ENCODE peak calls at places on chromosomes 16 and 17, in four cellular contexts. W, I, F and A are unnamed samples.

GRCh38 chr16:67719778-67720144 is 645 bp upstream of the GFOD2 start:
- DNase-seq in W (peak), I (peak), F (no peak), A (no peak)

GRCh38 chr16:81112453-81112852 is 16.3 kb upstream of the GCSH start:
- DNase-seq in W (no peak), I (no peak), F (no peak), A (no peak)

GRCh38 chr16:88558457-88559442 is 11.5 kb upstream of the ZC3H18 start:
- DNase-seq in W (peak), I (no peak), F (no peak), A (no peak)

GRCh38 chr17:49576121-49576905 is 642 bp downstream of the NXPH3 start:
- DNase-seq in W (peak), I (no peak), F (no peak), A (no peak)

GRCh38 chr17:31495049-31495885 is 103.8 kb downstream of the RAB11FIP4 start:
- DNase-seq in W (peak), I (no peak), F (no peak), A (peak)

GRCh38 chr17:72008236-72008874 is 112.5 kb upstream of the SOX9 start:
- DNase-seq in W (no peak), I (no peak), F (no peak), A (no peak)

GRCh38 chr17:65181237-65182061 is 44.3 kb downstream of the RGS9 start:
- DNase-seq in W (no peak), I (no peak), F (no peak), A (no peak)

GRCh38 chr17:58585554-58585953 is 71.1 kb upstream of the MTMR4 start:
- DNase-seq in W (no peak), I (no peak), F (no peak), A (no peak)

GRCh38 chr17:78428842-78429617 is 50.6 kb downstream of the PGS1 start:
- DNase-seq in W (no peak), I (no peak), F (no peak), A (no peak)

GRCh38 chr16:980595-980854 is 1.0 kb upstream of the SOX8 start:
- DNase-seq in W (no peak), I (no peak), F (no peak), A (no peak)

GRCh38 chr16:53207810-53208752 is 153.3 kb downstream of the CHD9 start:
- DNase-seq in W (peak), I (peak), F (no peak), A (peak)

GRCh38 chr16:11079657-11080187 is 135.4 kb downstream of the CLEC16A start:
- DNase-seq in W (no peak), I (no peak), F (no peak), A (no peak)

GRCh38 chr17:54974758-54975157 is 6.2 kb downstream of the STXBP4 start:
- DNase-seq in W (no peak), I (no peak), F (no peak), A (no peak)

GRCh38 chr17:60618080-60618479 is 18.1 kb downstream of the PPM1D start:
- DNase-seq in W (no peak), I (no peak), F (no peak), A (no peak)

GRCh38 chr17:13346081-13346533 is 255.6 kb downstream of the HS3ST3A1 start:
- DNase-seq in W (no peak), I (no peak), F (no peak), A (no peak)

GRCh38 chr16:1772362-1772907 is at the start of gene EME2:
- DNase-seq in W (peak), I (no peak), F (peak), A (no peak)

GRCh38 chr17:38598536-38598935 is 7.2 kb downstream of the SRCIN1 start:
- DNase-seq in W (peak), I (peak), F (no peak), A (no peak)

GRCh38 chr17:70137451-70138230 is 31.7 kb upstream of the KCNJ2 start:
- DNase-seq in W (no peak), I (no peak), F (no peak), A (peak)

GRCh38 chr16:75005697-75006096 is 6.9 kb downstream of the ZNRF1 start:
- DNase-seq in W (no peak), I (no peak), F (no peak), A (no peak)

GRCh38 chr17:63998721-63999679 is 849 bp downstream of the PRR29 start:
- DNase-seq in W (no peak), I (no peak), F (no peak), A (peak)